ENCODE peak calls at places on chromosomes 13 and 19, in six cellular contexts. F is IMR-90, Q is stomach, L is thoracic aorta, I is cardiac muscle cell, Z is body of pancreas. G is an unnamed sample. For H3K36me3, the result is how much of the 10 kb centered on the place peaks cover.

GRCh38 chr19:14944456-14944855 is 3.2 kb downstream of the OR7C2 start:
- DNase-seq in I (no peak), Q (no peak), F (no peak), Z (no peak), L (no peak), G (no peak)

GRCh38 chr19:46225558-46226004 is 4.0 kb upstream of the IGFL1 start:
- DNase-seq in L (no peak), Z (no peak), F (peak), Q (no peak), I (peak), G (no peak)

GRCh38 chr13:29832899-29833298 is 17.5 kb downstream of the UBL3 start:
- DNase-seq in F (no peak), I (no peak), Z (no peak), L (no peak), Q (no peak), G (no peak)

GRCh38 chr13:76917096-76917495 is 30.9 kb upstream of the KCTD12 start:
- DNase-seq in I (no peak), F (peak), Q (no peak), Z (no peak), L (no peak), G (no peak)

GRCh38 chr19:6676288-6676687 is 6.3 kb upstream of the TNFSF14 start:
- DNase-seq in Z (no peak), Q (no peak), I (no peak), L (no peak), F (no peak), G (no peak)

GRCh38 chr13:44429311-44429710 is 55.7 kb downstream of the SERP2 start:
- DNase-seq in I (no peak), L (no peak), F (no peak), Z (no peak), Q (no peak), G (no peak)

GRCh38 chr13:44826586-44827350 is 162.5 kb downstream of the NUFIP1 start:
- DNase-seq in F (no peak), Z (no peak), I (no peak), Q (no peak), L (no peak), G (no peak)

GRCh38 chr13:75870397-75870801 is 234.3 kb downstream of the LMO7 start:
- DNase-seq in L (no peak), F (peak), Q (no peak), Z (no peak), I (peak), G (no peak)

GRCh38 chr13:45299194-45299593 is 41.8 kb downstream of the TPT1 start:
- DNase-seq in L (no peak), F (peak), Z (no peak), I (no peak), Q (no peak), G (no peak)

GRCh38 chr13:37716796-37717195 is 118.2 kb upstream of the POSTN start:
- DNase-seq in I (no peak), F (peak), L (no peak), Z (no peak), Q (no peak), G (no peak)

GRCh38 chr13:86633346-86633745 is 834.1 kb upstream of the SLITRK6 start:
- DNase-seq in L (no peak), Q (no peak), F (no peak), Z (no peak), I (no peak), G (no peak)

GRCh38 chr19:10907925-10908324 is 20.5 kb downstream of the YIPF2 start:
- DNase-seq in Z (no peak), F (no peak), I (no peak), Q (no peak), L (no peak), G (no peak)

GRCh38 chr13:76965759-76966421 is 17.6 kb downstream of the ACOD1 start:
- DNase-seq in Z (peak), Q (peak), F (peak), I (no peak), L (no peak), G (peak)

GRCh38 chr19:1253514-1254080 is 5.2 kb downstream of the MIDN start:
- DNase-seq in L (no peak), Q (no peak), F (peak), I (no peak), Z (no peak), G (no peak)

GRCh38 chr13:38582133-38582532 is 104.7 kb upstream of the FREM2 start:
- DNase-seq in Z (peak), L (no peak), Q (no peak), F (peak), I (peak), G (peak)

GRCh38 chr13:44815507-44816074 is 173.7 kb downstream of the NUFIP1 start:
- DNase-seq in L (no peak), Z (peak), F (peak), I (peak), Q (no peak), G (no peak)

GRCh38 chr19:44019498-44019897 is 5.7 kb upstream of the ZNF222 start:
- DNase-seq in I (no peak), L (no peak), F (no peak), Z (no peak), Q (no peak), G (no peak)

GRCh38 chr13:50082426-50083283 is 67.4 kb downstream of the KCNRG start:
- DNase-seq in F (peak), Q (peak), I (peak), L (no peak), Z (peak), G (peak)

GRCh38 chr13:98837896-98838295 is 85.4 kb upstream of the SLC15A1 start:
- DNase-seq in Z (no peak), F (no peak), Q (no peak), L (no peak), I (no peak), G (no peak)

GRCh38 chr19:32865326-32865725 is 4.2 kb downstream of the SLC7A9 start:
- DNase-seq in I (no peak), Z (no peak), L (no peak), F (no peak), Q (no peak), G (no peak)

GRCh38 chr13:72221276-72221962 is 354.4 kb upstream of the DACH1 start:
- DNase-seq in Z (peak), I (peak), F (no peak), Q (no peak), L (no peak), G (peak)

GRCh38 chr13:50917572-50917971 is 8.0 kb downstream of the RNASEH2B start:
- DNase-seq in F (no peak), Q (no peak), Z (no peak), L (no peak), I (peak), G (no peak)

GRCh38 chr13:43865892-43866291 is 13.6 kb downstream of the CCDC122 start:
- DNase-seq in L (no peak), F (peak), Q (no peak), Z (no peak), I (no peak), G (no peak)

GRCh38 chr13:31835932-31836331 is 96.6 kb downstream of the RXFP2 start:
- DNase-seq in Q (no peak), L (no peak), F (peak), Z (no peak), I (no peak), G (no peak)

GRCh38 chr19:18980432-18981020 is 39.5 kb upstream of the HOMER3 start:
- DNase-seq in L (no peak), Z (no peak), Q (no peak), F (no peak), I (no peak), G (no peak)

GRCh38 chr19:6234527-6234926 is 45.2 kb downstream of the MLLT1 start:
- DNase-seq in Q (no peak), F (peak), I (no peak), Z (no peak), L (no peak), G (no peak)

GRCh38 chr13:81488021-81488420 is 1147.1 kb upstream of the SPRY2 start:
- DNase-seq in F (no peak), L (no peak), Z (no peak), I (no peak), Q (no peak), G (no peak)

GRCh38 chr19:40510526-40511115 is 43.8 kb downstream of the SPTBN4 start:
- DNase-seq in F (peak), I (no peak), L (no peak), Z (no peak), Q (no peak), G (no peak)

GRCh38 chr13:104006625-104007061 is 940.4 kb upstream of the SLC10A2 start:
- DNase-seq in L (no peak), I (peak), F (peak), Q (no peak), Z (no peak), G (peak)

GRCh38 chr19:47075941-47076340 is 27.5 kb upstream of the TMEM160 start:
- DNase-seq in Q (no peak), F (peak), Z (peak), L (no peak), I (no peak), G (no peak)

GRCh38 chr13:113129921-113130750 is 7.5 kb downstream of the F10 start:
- DNase-seq in L (no peak), I (no peak), Q (peak), Z (no peak), F (no peak), G (no peak)

GRCh38 chr19:56687036-56687435 is 15.5 kb upstream of the ZNF835 start:
- DNase-seq in Z (no peak), Q (no peak), F (no peak), L (no peak), I (no peak), G (no peak)

GRCh38 chr19:34393629-34394028 is 10.6 kb upstream of the PDCD2L start:
- DNase-seq in L (no peak), I (no peak), Z (no peak), Q (no peak), F (no peak), G (no peak)

GRCh38 chr13:97659602-97660001 is 225.6 kb downstream of the RAP2A start:
- DNase-seq in Z (peak), Q (no peak), I (peak), L (no peak), F (peak), G (peak)

GRCh38 chr13:31242935-31243334 is 43.2 kb downstream of the B3GLCT start:
- DNase-seq in F (peak), Z (no peak), I (no peak), L (no peak), Q (no peak), G (no peak)

GRCh38 chr19:17734146-17734545 is 14.9 kb downstream of the MAP1S start:
- DNase-seq in I (no peak), Q (no peak), Z (no peak), F (no peak), L (no peak), G (no peak)
- H3K36me3 ChIP-seq in I (under half), Q (half or more), Z (under half), F (under half), L (under half), G (half or more)

GRCh38 chr13:95697052-95697680 is 20.2 kb downstream of the DNAJC3 start:
- DNase-seq in I (no peak), Z (no peak), Q (no peak), F (no peak), L (no peak), G (no peak)

GRCh38 chr13:95698047-95698749 is 21.3 kb downstream of the DNAJC3 start:
- DNase-seq in I (no peak), L (no peak), Q (no peak), F (peak), Z (no peak), G (no peak)
- TF ChIP-seq CTCF in I (peak), L (no peak), Q (no peak), F (peak), Z (no peak), G (peak)

DNA sequence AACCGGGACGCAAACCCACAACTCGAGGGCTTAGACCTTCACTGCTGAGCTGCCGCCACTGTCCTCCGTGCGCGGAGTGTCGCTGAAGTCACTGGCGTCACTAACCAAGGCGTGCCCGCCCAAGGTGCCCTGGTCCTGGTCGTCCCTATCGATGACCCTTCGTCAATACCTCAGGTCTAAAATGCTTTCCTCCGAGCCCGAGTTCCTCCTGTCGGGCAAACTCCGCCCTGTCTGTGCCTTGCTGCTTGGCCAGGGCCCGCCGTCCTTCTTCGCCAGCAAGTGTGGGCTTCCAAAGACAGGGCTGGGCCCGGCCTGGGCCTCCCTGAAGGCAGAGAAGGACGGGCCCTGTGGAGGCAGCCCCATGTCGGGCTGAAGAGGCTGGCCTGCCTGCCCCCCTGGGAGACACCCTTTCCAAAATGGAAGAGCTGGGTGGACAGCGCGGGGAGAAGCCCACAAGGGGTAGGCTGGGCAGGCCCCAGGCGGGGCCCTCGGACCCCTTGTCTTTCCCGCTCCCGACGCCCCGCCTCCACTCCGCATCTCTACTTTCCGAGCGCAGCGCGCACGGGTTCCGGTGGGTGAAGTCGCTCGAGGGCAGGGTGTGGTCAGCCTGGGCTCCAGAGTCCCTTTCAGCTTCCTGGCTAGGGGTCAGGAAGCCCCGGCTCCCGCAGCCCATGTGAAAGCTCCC is 13.4 kb downstream of the RB1 start:
- DNase-seq in L (no peak), F (no peak), Q (no peak), Z (no peak), I (no peak), G (no peak)
- H3K36me3 ChIP-seq in L (under half), F (under half), Q (under half), Z (under half), I (under half), G (under half)

GRCh38 chr13:91162180-91162579 is 185.3 kb upstream of the MIR17HG start:
- DNase-seq in F (no peak), Z (no peak), I (peak), L (no peak), Q (no peak), G (no peak)
- TF ChIP-seq CTCF in F (no peak), Z (no peak), I (no peak), L (no peak), Q (no peak), G (peak)